ENCODE peak calls at places on chromosomes 4 and X, in eight cellular contexts. One of them, this sample, is unnamed.
A peak's percentile ranks its signal among the peaks of the same experiment; 100 is the strongest.

GRCh38 chr4:188295899-188296298 is 156.7 kb downstream of the TRIML1 start:
- DNase-seq in non-pigmented ciliary epithelial cell: no peak
- DNase-seq in GM23248: no peak
- DNase-seq in AML-193: no peak
- DNase-seq in HL-60: no peak
- DNase-seq in H54: no peak
- DNase-seq in tibial nerve: no peak
- DNase-seq in T-helper 2 cell: no peak
- DNase-seq in this sample: no peak

GRCh38 chrX:56219702-56220101 is 12.5 kb upstream of the KLF8 start:
- DNase-seq in non-pigmented ciliary epithelial cell: no peak
- DNase-seq in GM23248: peak; percentile 35
- DNase-seq in AML-193: peak; percentile 1
- DNase-seq in HL-60: no peak
- DNase-seq in H54: no peak
- DNase-seq in tibial nerve: no peak
- DNase-seq in T-helper 2 cell: no peak
- DNase-seq in this sample: no peak

GRCh38 chr4:768995-769394 is 56.9 kb downstream of the CPLX1 start:
- DNase-seq in non-pigmented ciliary epithelial cell: no peak
- DNase-seq in GM23248: no peak
- DNase-seq in AML-193: no peak
- DNase-seq in HL-60: no peak
- DNase-seq in H54: no peak
- DNase-seq in tibial nerve: no peak
- DNase-seq in T-helper 2 cell: no peak
- DNase-seq in this sample: no peak

GRCh38 chr4:147578611-147579010 is 38.6 kb upstream of the TMEM184C start:
- DNase-seq in non-pigmented ciliary epithelial cell: no peak
- DNase-seq in GM23248: no peak
- DNase-seq in AML-193: no peak
- DNase-seq in HL-60: no peak
- DNase-seq in H54: no peak
- DNase-seq in tibial nerve: no peak
- DNase-seq in T-helper 2 cell: no peak
- DNase-seq in this sample: no peak

GRCh38 chrX:17738002-17738713 is 865 bp downstream of the SCML1 start:
- DNase-seq in non-pigmented ciliary epithelial cell: no peak
- DNase-seq in GM23248: peak; percentile 49
- DNase-seq in AML-193: no peak
- DNase-seq in HL-60: no peak
- DNase-seq in H54: no peak
- DNase-seq in tibial nerve: peak; percentile 14
- DNase-seq in T-helper 2 cell: no peak
- DNase-seq in this sample: no peak

GRCh38 chrX:150256297-150256650 is 106.8 kb upstream of the MAMLD1 start:
- DNase-seq in non-pigmented ciliary epithelial cell: no peak
- DNase-seq in GM23248: no peak
- DNase-seq in AML-193: no peak
- DNase-seq in HL-60: no peak
- DNase-seq in H54: no peak
- DNase-seq in tibial nerve: no peak
- DNase-seq in T-helper 2 cell: no peak
- DNase-seq in this sample: no peak

GRCh38 chr4:4689694-4690440 is 148.0 kb upstream of the STX18 start:
- DNase-seq in non-pigmented ciliary epithelial cell: no peak
- DNase-seq in GM23248: no peak
- DNase-seq in AML-193: no peak
- DNase-seq in HL-60: no peak
- DNase-seq in H54: no peak
- DNase-seq in tibial nerve: no peak
- DNase-seq in T-helper 2 cell: no peak
- DNase-seq in this sample: no peak

GRCh38 chr4:61553562-61554125 is 353.5 kb downstream of the ADGRL3 start:
- DNase-seq in non-pigmented ciliary epithelial cell: no peak
- DNase-seq in GM23248: no peak
- DNase-seq in AML-193: no peak
- DNase-seq in HL-60: no peak
- DNase-seq in H54: no peak
- DNase-seq in tibial nerve: no peak
- DNase-seq in T-helper 2 cell: no peak
- DNase-seq in this sample: no peak

GRCh38 chr4:54367059-54367458 is 138.0 kb downstream of the PDGFRA start:
- DNase-seq in non-pigmented ciliary epithelial cell: no peak
- DNase-seq in GM23248: no peak
- DNase-seq in AML-193: no peak
- DNase-seq in HL-60: no peak
- DNase-seq in H54: no peak
- DNase-seq in tibial nerve: no peak
- DNase-seq in T-helper 2 cell: no peak
- DNase-seq in this sample: no peak

GRCh38 chrX:55778322-55778721 is 60.8 kb downstream of the RRAGB start:
- DNase-seq in non-pigmented ciliary epithelial cell: no peak
- DNase-seq in GM23248: peak; percentile 14
- DNase-seq in AML-193: no peak
- DNase-seq in HL-60: no peak
- DNase-seq in H54: no peak
- DNase-seq in tibial nerve: no peak
- DNase-seq in T-helper 2 cell: no peak
- DNase-seq in this sample: no peak

GRCh38 chrX:150635952-150636351 is 57.2 kb upstream of the MTMR1 start:
- DNase-seq in non-pigmented ciliary epithelial cell: peak; percentile 44
- DNase-seq in GM23248: peak; percentile 90
- DNase-seq in AML-193: no peak
- DNase-seq in HL-60: no peak
- DNase-seq in H54: peak; percentile 12
- DNase-seq in tibial nerve: no peak
- DNase-seq in T-helper 2 cell: no peak
- DNase-seq in this sample: no peak

GRCh38 chrX:22577181-22577580 is 304.5 kb downstream of the CBLL2 start:
- DNase-seq in non-pigmented ciliary epithelial cell: peak; percentile 20
- DNase-seq in GM23248: peak; percentile 84
- DNase-seq in AML-193: no peak
- DNase-seq in HL-60: no peak
- DNase-seq in H54: peak; percentile 0
- DNase-seq in tibial nerve: no peak
- DNase-seq in T-helper 2 cell: no peak
- DNase-seq in this sample: no peak

GRCh38 chr4:77994194-77994721 is 62.9 kb upstream of the FRAS1 start:
- DNase-seq in non-pigmented ciliary epithelial cell: peak; percentile 45
- DNase-seq in GM23248: peak; percentile 79
- DNase-seq in AML-193: no peak
- DNase-seq in HL-60: peak; percentile 20
- DNase-seq in H54: no peak
- DNase-seq in tibial nerve: no peak
- DNase-seq in T-helper 2 cell: no peak
- DNase-seq in this sample: no peak

GRCh38 chr4:168737441-168738176 is 240.8 kb downstream of the PALLD start:
- DNase-seq in non-pigmented ciliary epithelial cell: no peak
- DNase-seq in GM23248: no peak
- DNase-seq in AML-193: no peak
- DNase-seq in HL-60: no peak
- DNase-seq in H54: no peak
- DNase-seq in tibial nerve: no peak
- DNase-seq in T-helper 2 cell: no peak
- DNase-seq in this sample: no peak

GRCh38 chrX:24090300-24091200 is 35.8 kb downstream of the EIF2S3 start:
- DNase-seq in non-pigmented ciliary epithelial cell: no peak
- DNase-seq in GM23248: no peak
- DNase-seq in AML-193: no peak
- DNase-seq in HL-60: no peak
- DNase-seq in H54: no peak
- DNase-seq in tibial nerve: no peak
- DNase-seq in T-helper 2 cell: no peak
- DNase-seq in this sample: no peak

GRCh38 chrX:9729161-9729885 is 36.3 kb downstream of the GPR143 start:
- DNase-seq in non-pigmented ciliary epithelial cell: no peak
- DNase-seq in GM23248: peak; percentile 55
- DNase-seq in AML-193: no peak
- DNase-seq in HL-60: no peak
- DNase-seq in H54: no peak
- DNase-seq in tibial nerve: no peak
- DNase-seq in T-helper 2 cell: no peak
- DNase-seq in this sample: no peak

GRCh38 chr4:125387770-125388169 is 73.0 kb downstream of the FAT4 start:
- DNase-seq in non-pigmented ciliary epithelial cell: no peak
- DNase-seq in GM23248: peak; percentile 39
- DNase-seq in AML-193: no peak
- DNase-seq in HL-60: no peak
- DNase-seq in H54: no peak
- DNase-seq in tibial nerve: no peak
- DNase-seq in T-helper 2 cell: no peak
- DNase-seq in this sample: no peak

GRCh38 chr4:138243369-138243768 is 1.2 kb upstream of the SLC7A11 start:
- DNase-seq in non-pigmented ciliary epithelial cell: no peak
- DNase-seq in GM23248: no peak
- DNase-seq in AML-193: no peak
- DNase-seq in HL-60: no peak
- DNase-seq in H54: no peak
- DNase-seq in tibial nerve: no peak
- DNase-seq in T-helper 2 cell: no peak
- DNase-seq in this sample: no peak

GRCh38 chr4:27194599-27194998 is 334.0 kb downstream of the STIM2 start:
- DNase-seq in non-pigmented ciliary epithelial cell: no peak
- DNase-seq in GM23248: no peak
- DNase-seq in AML-193: no peak
- DNase-seq in HL-60: no peak
- DNase-seq in H54: no peak
- DNase-seq in tibial nerve: no peak
- DNase-seq in T-helper 2 cell: no peak
- DNase-seq in this sample: no peak

GRCh38 chr4:16129336-16129735 is 45.5 kb upstream of the PROM1 start:
- DNase-seq in non-pigmented ciliary epithelial cell: no peak
- DNase-seq in GM23248: no peak
- DNase-seq in AML-193: no peak
- DNase-seq in HL-60: no peak
- DNase-seq in H54: no peak
- DNase-seq in tibial nerve: no peak
- DNase-seq in T-helper 2 cell: no peak
- DNase-seq in this sample: no peak

GRCh38 chrX:136204571-136204970 is 46.6 kb downstream of the MAP7D3 start:
- DNase-seq in non-pigmented ciliary epithelial cell: no peak
- DNase-seq in GM23248: peak; percentile 76
- DNase-seq in AML-193: no peak
- DNase-seq in HL-60: peak; percentile 25
- DNase-seq in H54: no peak
- DNase-seq in tibial nerve: no peak
- DNase-seq in T-helper 2 cell: no peak
- DNase-seq in this sample: no peak

GRCh38 chr4:153616005-153616555 is 68.0 kb upstream of the TLR2 start:
- DNase-seq in non-pigmented ciliary epithelial cell: no peak
- DNase-seq in GM23248: no peak
- DNase-seq in AML-193: no peak
- DNase-seq in HL-60: no peak
- DNase-seq in H54: no peak
- DNase-seq in tibial nerve: no peak
- DNase-seq in T-helper 2 cell: no peak
- DNase-seq in this sample: no peak

GRCh38 chrX:134460861-134461218 is 875 bp downstream of the HPRT1 start:
- DNase-seq in non-pigmented ciliary epithelial cell: no peak
- DNase-seq in GM23248: peak; percentile 42
- DNase-seq in AML-193: no peak
- DNase-seq in HL-60: no peak
- DNase-seq in H54: no peak
- DNase-seq in tibial nerve: no peak
- DNase-seq in T-helper 2 cell: no peak
- DNase-seq in this sample: no peak

GRCh38 chr4:177283167-177283566 is 26.5 kb upstream of the NEIL3 start:
- DNase-seq in non-pigmented ciliary epithelial cell: peak; percentile 50
- DNase-seq in GM23248: peak; percentile 70
- DNase-seq in AML-193: no peak
- DNase-seq in HL-60: no peak
- DNase-seq in H54: no peak
- DNase-seq in tibial nerve: no peak
- DNase-seq in T-helper 2 cell: no peak
- DNase-seq in this sample: no peak

GRCh38 chrX:112851161-112851779 is 10.6 kb upstream of the AMOT start:
- DNase-seq in non-pigmented ciliary epithelial cell: no peak
- DNase-seq in GM23248: no peak
- DNase-seq in AML-193: no peak
- DNase-seq in HL-60: no peak
- DNase-seq in H54: no peak
- DNase-seq in tibial nerve: no peak
- DNase-seq in T-helper 2 cell: no peak
- DNase-seq in this sample: no peak

GRCh38 chrX:72126539-72127140 is 5.1 kb downstream of the RTL5 start:
- DNase-seq in non-pigmented ciliary epithelial cell: no peak
- DNase-seq in GM23248: peak; percentile 84
- DNase-seq in AML-193: peak; percentile 50
- DNase-seq in HL-60: peak; percentile 87
- DNase-seq in H54: peak; percentile 74
- DNase-seq in tibial nerve: peak; percentile 82
- DNase-seq in T-helper 2 cell: peak; percentile 62
- DNase-seq in this sample: peak; percentile 21

GRCh38 chr4:113952452-113953029 is 26.9 kb downstream of the ARSJ start:
- DNase-seq in non-pigmented ciliary epithelial cell: no peak
- DNase-seq in GM23248: peak; percentile 63
- DNase-seq in AML-193: peak; percentile 56
- DNase-seq in HL-60: peak; percentile 13
- DNase-seq in H54: no peak
- DNase-seq in tibial nerve: no peak
- DNase-seq in T-helper 2 cell: no peak
- DNase-seq in this sample: no peak

GRCh38 chr4:110087116-110087708 is 111.2 kb downstream of the ELOVL6 start:
- DNase-seq in non-pigmented ciliary epithelial cell: peak; percentile 60
- DNase-seq in GM23248: peak; percentile 84
- DNase-seq in AML-193: no peak
- DNase-seq in HL-60: no peak
- DNase-seq in H54: no peak
- DNase-seq in tibial nerve: no peak
- DNase-seq in T-helper 2 cell: no peak
- DNase-seq in this sample: peak; percentile 29

This sample was measured in GF-D8.